ENCODE peak calls at places on chromosomes 4 and X, in five cellular contexts. D is H1, H is HepG2, K is K562, Y is GM12878. W is an unnamed sample.
A peak's percentile ranks its signal among the peaks of the same experiment; 100 is the strongest.

GRCh38 chr4:148447672-148448071 is 5.5 kb upstream of the NR3C2 start:
- DNase-seq in K (no peak), H (no peak), D (no peak), Y (no peak), W (no peak)

GRCh38 chr4:130257271-130257670 is 1161.3 kb downstream of the C4orf33 start:
- DNase-seq in Y (no peak), H (no peak), K (no peak), D (no peak), W (no peak)

GRCh38 chrX:145817299-145817665 is 347 bp upstream of the SLITRK2 start:
- DNase-seq in Y (no peak), H (no peak), K (no peak), D (no peak), W (no peak)

GRCh38 chrX:134462927-134463326 is 3.0 kb downstream of the HPRT1 start:
- DNase-seq in Y (no peak), H (peak; percentile 5), D (no peak), K (no peak), W (no peak)

GRCh38 chr4:536351-536972 is 37.5 kb downstream of the PIGG start:
- DNase-seq in D (no peak), H (no peak), K (no peak), Y (no peak), W (no peak)

GRCh38 chr4:13910556-13910955 is 283.0 kb upstream of the BOD1L1 start:
- DNase-seq in H (no peak), Y (no peak), D (no peak), K (no peak), W (no peak)

GRCh38 chrX:132651411-132652086 is 162.7 kb upstream of the MBNL3 start:
- DNase-seq in D (no peak), K (no peak), H (no peak), Y (no peak), W (no peak)

GRCh38 chrX:24493740-24494543 is 28.9 kb downstream of the PDK3 start:
- DNase-seq in H (peak; percentile 38), D (no peak), K (no peak), Y (no peak), W (no peak)

GRCh38 chr4:76074468-76074867 is at the start of gene ART3:
- DNase-seq in H (no peak), Y (no peak), D (no peak), K (no peak), W (no peak)

GRCh38 chrX:102113367-102113766 is 12.1 kb upstream of the TCEAL2 start:
- DNase-seq in H (no peak), Y (no peak), K (no peak), D (no peak), W (no peak)

GRCh38 chrX:153722704-153723350 is 1.4 kb downstream of the BCAP31 start:
- DNase-seq in Y (no peak), H (no peak), D (no peak), K (no peak), W (no peak)

GRCh38 chrX:12999422-12999821 is 24.5 kb downstream of the TMSB4X start:
- DNase-seq in K (no peak), H (no peak), Y (no peak), D (no peak), W (no peak)

GRCh38 chr4:37674446-37674845 is 11.7 kb downstream of the RELL1 start:
- DNase-seq in K (no peak), H (no peak), Y (no peak), D (no peak), W (no peak)

GRCh38 chrX:41090568-41091238 is 5.5 kb downstream of the USP9X start:
- DNase-seq in D (no peak), H (peak; percentile 37), K (no peak), Y (no peak), W (no peak)

GRCh38 chr4:157810137-157810774 is 362.6 kb downstream of the GASK1B start:
- DNase-seq in H (peak; percentile 88), Y (no peak), D (no peak), K (no peak), W (no peak)

GRCh38 chrX:106306391-106306947 is 138.4 kb downstream of the PWWP3B start:
- DNase-seq in D (no peak), K (no peak), H (no peak), Y (no peak), W (no peak)

GRCh38 chrX:13646154-13646549 is 6.8 kb upstream of the TCEANC start:
- DNase-seq in H (peak; percentile 30), D (peak; percentile 58), Y (no peak), K (peak; percentile 22), W (peak; percentile 40)

GRCh38 chr4:7970031-7970946 is 30.6 kb upstream of the AFAP1 start:
- DNase-seq in Y (no peak), K (no peak), H (peak; percentile 76), D (no peak), W (peak; percentile 42)

GRCh38 chr4:7375427-7375826 is 59.3 kb downstream of the PSAPL1 start:
- DNase-seq in K (no peak), Y (no peak), D (no peak), H (no peak), W (no peak)

GRCh38 chrX:73818200-73819116 is 255.5 kb downstream of the CHIC1 start:
- DNase-seq in H (no peak), Y (no peak), K (no peak), D (no peak), W (no peak)

GRCh38 chrX:131477498-131477897 is 66.4 kb upstream of the OR13H1 start:
- DNase-seq in Y (no peak), H (no peak), K (no peak), D (no peak), W (no peak)

GRCh38 chr4:3414421-3415279 is 27.1 kb upstream of the HGFAC start:
- DNase-seq in Y (no peak), D (no peak), H (no peak), K (no peak), W (no peak)

GRCh38 chr4:95572304-95572991 is 23.7 kb upstream of the UNC5C start:
- DNase-seq in H (no peak), Y (no peak), K (no peak), D (peak; percentile 41), W (no peak)

GRCh38 chr4:163591614-163592020 is 97.1 kb downstream of the TMA16 start:
- DNase-seq in D (no peak), Y (peak; percentile 83), H (no peak), K (no peak), W (no peak)

GRCh38 chr4:8194306-8195242 is 4.5 kb upstream of the SH3TC1 start:
- DNase-seq in D (no peak), K (no peak), H (no peak), Y (no peak), W (no peak)

GRCh38 chr4:39814403-39815185 is 116.7 kb downstream of the UBE2K start:
- DNase-seq in H (peak; percentile 43), Y (no peak), K (no peak), D (no peak), W (peak; percentile 24)

GRCh38 chr4:79652232-79652631 is 244.2 kb upstream of the GK2 start:
- DNase-seq in H (peak; percentile 58), K (no peak), Y (no peak), D (no peak), W (no peak)

GRCh38 chr4:159455675-159456235 is 352.9 kb downstream of the RAPGEF2 start:
- DNase-seq in H (peak; percentile 49), K (peak; percentile 68), D (no peak), Y (no peak), W (peak; percentile 68)

GRCh38 chr4:4506961-4507360 is 34.9 kb downstream of the STX18 start:
- DNase-seq in K (no peak), Y (no peak), D (no peak), H (no peak), W (no peak)

GRCh38 chr4:42673084-42673429 is 16.2 kb upstream of the ATP8A1 start:
- DNase-seq in Y (no peak), H (no peak), D (no peak), K (no peak), W (no peak)

GRCh38 chr4:183906736-183907651 is 1.9 kb downstream of the STOX2 start:
- DNase-seq in D (peak; percentile 66), Y (no peak), K (no peak), H (no peak), W (peak; percentile 72)

GRCh38 chr4:100633269-100633668 is 115.4 kb upstream of the EMCN start:
- DNase-seq in K (no peak), D (no peak), Y (no peak), H (no peak), W (no peak)
- TF ChIP-seq USF2 in K (no peak), D (no peak), Y (no peak), H (no peak), W (no peak)

DNA sequence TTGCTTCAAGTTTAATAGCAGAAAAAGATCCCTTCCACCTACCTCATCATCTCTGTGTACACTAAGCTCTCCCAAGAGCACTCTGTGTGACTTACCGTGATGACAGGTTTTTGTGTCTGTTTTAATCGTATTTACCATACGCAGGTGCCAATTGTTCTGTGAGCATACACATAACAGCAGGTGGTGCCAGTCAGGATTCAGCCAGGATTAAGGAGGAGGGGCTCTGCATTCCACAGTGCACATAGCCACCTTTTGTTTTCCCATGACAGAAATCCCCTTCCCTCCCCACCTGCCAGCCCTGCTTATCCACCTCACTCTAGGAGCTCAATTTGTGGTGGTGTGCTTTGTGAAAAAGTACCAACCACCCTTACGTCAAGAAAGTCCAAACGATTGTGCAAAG is 14.8 kb downstream of the ANK2 start:
- DNase-seq in Y (no peak), D (peak; percentile 70), K (no peak), H (peak; percentile 16), W (no peak)
- TF ChIP-seq POLR2AphosphoS5 in Y (no peak), D (peak; percentile 58), K (no peak), H (no peak), W (no peak)

GRCh38 chr4:15240764-15241163 is 187.1 kb upstream of the C1QTNF7 start:
- DNase-seq in D (no peak), Y (no peak), H (no peak), K (no peak), W (no peak)

GRCh38 chr4:15234585-15235126 is 193.2 kb upstream of the C1QTNF7 start:
- DNase-seq in Y (no peak), H (no peak), K (no peak), D (no peak), W (no peak)

GRCh38 chr4:15239866-15240265 is 188.0 kb upstream of the C1QTNF7 start:
- DNase-seq in H (no peak), Y (no peak), K (no peak), D (no peak), W (no peak)

GRCh38 chr4:15241946-15242345 is 185.9 kb upstream of the C1QTNF7 start:
- DNase-seq in K (no peak), D (no peak), H (no peak), Y (no peak), W (no peak)

GRCh38 chr4:15238720-15239119 is 189.1 kb upstream of the C1QTNF7 start:
- DNase-seq in Y (no peak), D (peak; percentile 65), H (peak; percentile 5), K (peak; percentile 19), W (peak; percentile 65)
- TF ChIP-seq USF2 in Y (no peak), D (no peak), H (no peak), K (no peak), W (no peak)

GRCh38 chrX:1455948-1456280 is 3.2 kb upstream of the ASMTL start:
- DNase-seq in Y (no peak), K (no peak), H (no peak), D (peak; percentile 26), W (no peak)

GRCh38 chrX:1453390-1453783 is 678 bp upstream of the ASMTL start:
- DNase-seq in K (no peak), H (no peak), D (no peak), Y (no peak), W (no peak)

GRCh38 chrX:1452497-1453389 is at the start of gene ASMTL:
- DNase-seq in H (peak; percentile 93), D (peak; percentile 100), K (peak; percentile 94), Y (peak; percentile 91), W (peak; percentile 99)

GRCh38 chrX:1451676-1452496 is 823 bp downstream of the ASMTL start:
- DNase-seq in H (no peak), D (no peak), Y (no peak), K (no peak), W (no peak)

GRCh38 chrX:1453951-1454785 is 1.5 kb upstream of the ASMTL start:
- DNase-seq in H (peak; percentile 70), K (peak; percentile 68), D (peak; percentile 99), Y (no peak), W (peak; percentile 85)
- TF ChIP-seq POLR2AphosphoS5 in H (no peak), K (no peak), D (no peak), Y (no peak), W (no peak)

W was measured in SK-N-SH.